ENCODE peak calls at places on chromosome 4, in four cellular contexts. One of them, this sample, is unnamed.

GRCh38 chr4:82798168-82799005 is at the start of gene SCD5:
- DNase-seq in K562: peak
- DNase-seq in HepG2: no peak
- DNase-seq in H1: no peak
- DNase-seq in this sample: no peak

GRCh38 chr4:110196871-110197420 is 1.5 kb downstream of the ELOVL6 start:
- DNase-seq in K562: peak
- DNase-seq in HepG2: no peak
- DNase-seq in H1: no peak
- DNase-seq in this sample: no peak

GRCh38 chr4:80006935-80007744 is 65.9 kb downstream of the ANTXR2 start:
- DNase-seq in K562: peak
- DNase-seq in HepG2: peak
- DNase-seq in H1: no peak
- DNase-seq in this sample: no peak

GRCh38 chr4:73129319-73129718 is 59.8 kb upstream of the COX18 start:
- DNase-seq in K562: no peak
- DNase-seq in HepG2: no peak
- DNase-seq in H1: no peak
- DNase-seq in this sample: no peak

GRCh38 chr4:41877020-41877796 is 58.0 kb upstream of the TMEM33 start:
- DNase-seq in K562: no peak
- DNase-seq in HepG2: no peak
- DNase-seq in H1: no peak
- DNase-seq in this sample: no peak

GRCh38 chr4:8473920-8474590 is 33.5 kb downstream of the TRMT44 start:
- DNase-seq in K562: no peak
- DNase-seq in HepG2: no peak
- DNase-seq in H1: no peak
- DNase-seq in this sample: no peak

GRCh38 chr4:158535130-158535614 is 13.5 kb downstream of the RXFP1 start:
- DNase-seq in K562: peak
- DNase-seq in HepG2: no peak
- DNase-seq in H1: no peak
- DNase-seq in this sample: no peak

GRCh38 chr4:179007758-179008157 is 1565.5 kb upstream of the AGA start:
- DNase-seq in K562: no peak
- DNase-seq in HepG2: no peak
- DNase-seq in H1: no peak
- DNase-seq in this sample: no peak

GRCh38 chr4:5995901-5996623 is 22.2 kb downstream of the C4orf50 start:
- DNase-seq in K562: no peak
- DNase-seq in HepG2: no peak
- DNase-seq in H1: no peak
- DNase-seq in this sample: no peak

GRCh38 chr4:6468376-6468775 is 4.0 kb downstream of the PPP2R2C start:
- DNase-seq in K562: no peak
- DNase-seq in HepG2: no peak
- DNase-seq in H1: no peak
- DNase-seq in this sample: no peak

GRCh38 chr4:71113294-71113693 is 119.8 kb downstream of the DCK start:
- DNase-seq in K562: peak
- DNase-seq in HepG2: no peak
- DNase-seq in H1: no peak
- DNase-seq in this sample: no peak

GRCh38 chr4:54230479-54231418 is 1.7 kb downstream of the PDGFRA start:
- DNase-seq in K562: no peak
- DNase-seq in HepG2: no peak
- DNase-seq in H1: no peak
- DNase-seq in this sample: no peak

GRCh38 chr4:54165438-54165837 is 63.7 kb upstream of the PDGFRA start:
- DNase-seq in K562: no peak
- DNase-seq in HepG2: peak
- DNase-seq in H1: no peak
- DNase-seq in this sample: no peak

GRCh38 chr4:89119166-89119565 is 7.8 kb downstream of the TIGD2 start:
- DNase-seq in K562: no peak
- DNase-seq in HepG2: no peak
- DNase-seq in H1: no peak
- DNase-seq in this sample: no peak

GRCh38 chr4:106409901-106410889 is 41.6 kb upstream of the GIMD1 start:
- DNase-seq in K562: no peak
- DNase-seq in HepG2: no peak
- DNase-seq in H1: no peak
- DNase-seq in this sample: no peak

GRCh38 chr4:147160908-147161513 is 215.3 kb upstream of the TTC29 start:
- DNase-seq in K562: peak
- DNase-seq in HepG2: peak
- DNase-seq in H1: no peak
- DNase-seq in this sample: no peak

GRCh38 chr4:107255596-107255995 is 219.5 kb upstream of the DKK2 start:
- DNase-seq in K562: no peak
- DNase-seq in HepG2: no peak
- DNase-seq in H1: no peak
- DNase-seq in this sample: no peak

GRCh38 chr4:62028758-62029157 is 828.6 kb downstream of the ADGRL3 start:
- DNase-seq in K562: no peak
- DNase-seq in HepG2: no peak
- DNase-seq in H1: no peak
- DNase-seq in this sample: no peak

GRCh38 chr4:153113061-153113837 is 91.0 kb upstream of the TRIM2 start:
- DNase-seq in K562: no peak
- DNase-seq in HepG2: no peak
- DNase-seq in H1: no peak
- DNase-seq in this sample: no peak

GRCh38 chr4:56260320-56260719 is 127.0 kb downstream of the AASDH start:
- DNase-seq in K562: no peak
- DNase-seq in HepG2: no peak
- DNase-seq in H1: no peak
- DNase-seq in this sample: no peak

GRCh38 chr4:56255820-56256219 is 131.5 kb downstream of the AASDH start:
- DNase-seq in K562: no peak
- DNase-seq in HepG2: no peak
- DNase-seq in H1: no peak
- DNase-seq in this sample: no peak

GRCh38 chr4:56259595-56259994 is 127.7 kb downstream of the AASDH start:
- DNase-seq in K562: no peak
- DNase-seq in HepG2: no peak
- DNase-seq in H1: no peak
- DNase-seq in this sample: no peak

GRCh38 chr4:56264861-56265260 is 122.4 kb downstream of the AASDH start:
- DNase-seq in K562: no peak
- DNase-seq in HepG2: no peak
- DNase-seq in H1: no peak
- DNase-seq in this sample: no peak

GRCh38 chr4:56261027-56261426 is 126.3 kb downstream of the AASDH start:
- DNase-seq in K562: no peak
- DNase-seq in HepG2: no peak
- DNase-seq in H1: no peak
- DNase-seq in this sample: peak
- TF ChIP-seq BRCA1 in K562: no peak
- TF ChIP-seq BRCA1 in HepG2: no peak
- TF ChIP-seq BRCA1 in H1: no peak
- TF ChIP-seq BRCA1 in this sample: no peak

DNA sequence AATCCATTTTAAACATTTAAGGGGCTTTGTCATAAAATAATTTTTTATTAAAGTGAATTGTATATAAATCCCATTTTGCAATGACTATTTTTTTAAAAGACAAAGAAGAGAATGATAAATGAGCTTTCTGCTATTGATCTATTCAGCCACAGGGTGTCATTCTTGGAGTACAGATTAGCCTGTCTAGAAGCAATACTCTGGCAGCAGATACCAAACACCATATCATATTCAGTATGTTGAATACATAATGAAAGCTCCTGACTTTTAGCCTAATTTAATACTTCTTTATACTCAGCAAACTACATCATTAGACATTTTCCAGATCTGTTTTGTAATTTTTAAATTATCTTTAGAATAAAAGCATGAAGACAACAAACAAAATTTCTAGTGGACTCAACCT is 496.3 kb downstream of the PDGFC start:
- DNase-seq in K562: no peak
- DNase-seq in HepG2: peak
- DNase-seq in H1: no peak
- DNase-seq in this sample: no peak
- TF ChIP-seq SP1 in K562: no peak
- TF ChIP-seq SP1 in HepG2: no peak
- TF ChIP-seq SP1 in H1: no peak
- TF ChIP-seq SP1 in this sample: no peak

DNA sequence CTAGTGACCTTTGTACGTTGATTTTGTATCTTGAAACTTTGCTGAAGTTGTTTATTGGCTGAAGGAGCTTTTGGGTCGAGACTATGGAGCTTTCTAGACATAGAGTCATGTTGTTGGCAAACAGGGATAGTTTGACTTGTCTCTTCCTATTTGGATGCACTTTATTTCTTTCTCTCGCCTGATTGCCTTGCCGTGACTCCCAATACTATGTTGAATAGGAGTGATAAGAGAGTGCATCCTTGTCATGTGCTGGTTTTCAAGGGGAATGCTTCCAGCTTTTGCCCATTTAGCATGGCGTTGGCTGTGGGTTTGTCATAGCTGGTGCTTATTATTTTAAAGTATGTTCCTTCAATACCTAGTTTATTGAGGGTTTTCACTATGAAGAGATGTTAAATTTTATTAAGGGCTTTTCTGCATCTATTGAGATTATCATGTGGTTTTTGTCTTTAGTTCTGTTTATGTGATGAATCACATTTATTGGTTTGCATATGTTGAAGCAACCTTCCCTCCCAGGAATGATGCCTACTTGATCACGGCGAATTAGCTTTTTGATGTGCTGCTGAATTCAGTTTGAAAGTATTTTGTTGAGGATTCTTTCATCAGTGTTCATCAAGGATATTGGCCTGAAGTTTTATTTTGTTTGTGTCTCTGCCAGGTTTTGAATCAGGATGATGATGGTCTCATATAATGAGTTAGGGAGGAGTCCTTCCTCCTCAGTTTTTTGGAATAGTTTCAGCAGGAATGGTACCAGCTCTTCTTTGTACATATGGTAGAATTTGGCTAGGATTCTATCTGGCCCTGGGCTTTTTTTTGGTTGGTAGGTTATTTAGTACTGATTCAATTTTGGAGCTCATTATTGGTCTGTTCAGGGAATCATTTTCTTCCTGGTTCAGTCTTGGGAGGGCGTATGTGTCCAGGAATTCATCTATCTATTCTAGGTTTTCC is 72.9 kb upstream of the BOD1L1 start:
- DNase-seq in K562: no peak
- DNase-seq in HepG2: no peak
- DNase-seq in H1: no peak
- DNase-seq in this sample: no peak
- TF ChIP-seq CREB1 in K562: no peak
- TF ChIP-seq CREB1 in HepG2: no peak
- TF ChIP-seq CREB1 in H1: no peak
- TF ChIP-seq CREB1 in this sample: no peak

GRCh38 chr4:16875487-16875886 is 23.0 kb downstream of the LDB2 start:
- DNase-seq in K562: no peak
- DNase-seq in HepG2: no peak
- DNase-seq in H1: no peak
- DNase-seq in this sample: no peak
- TF ChIP-seq BRCA1 in K562: no peak
- TF ChIP-seq BRCA1 in HepG2: no peak
- TF ChIP-seq BRCA1 in H1: no peak
- TF ChIP-seq BRCA1 in this sample: no peak

DNA sequence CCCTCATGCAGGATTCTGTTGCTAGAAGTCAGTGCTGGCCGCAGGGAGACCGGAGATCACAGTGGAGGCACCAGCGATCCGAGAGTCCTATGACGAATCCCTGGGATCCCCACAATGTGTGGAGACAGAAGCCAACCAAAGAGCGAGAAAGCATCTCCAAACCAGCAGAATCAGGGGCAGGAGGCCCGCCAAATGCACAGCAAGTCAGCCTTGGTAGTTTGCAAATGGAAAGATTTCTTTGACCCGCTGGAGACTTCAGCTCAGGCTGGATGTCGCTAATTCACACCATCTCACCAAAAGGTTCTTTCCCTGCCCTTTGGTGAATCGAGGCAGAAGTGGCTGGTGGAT is 505 bp upstream of the PKD2 start:
- DNase-seq in K562: no peak
- DNase-seq in HepG2: no peak
- DNase-seq in H1: no peak
- DNase-seq in this sample: no peak
- TF ChIP-seq SP1 in K562: no peak
- TF ChIP-seq SP1 in HepG2: no peak
- TF ChIP-seq SP1 in H1: no peak
- TF ChIP-seq SP1 in this sample: no peak

GRCh38 chr4:25941441-25941840 is 27.4 kb downstream of the SMIM20 start:
- DNase-seq in K562: no peak
- DNase-seq in HepG2: no peak
- DNase-seq in H1: no peak
- DNase-seq in this sample: no peak

GRCh38 chr4:25939330-25939729 is 25.3 kb downstream of the SMIM20 start:
- DNase-seq in K562: no peak
- DNase-seq in HepG2: no peak
- DNase-seq in H1: no peak
- DNase-seq in this sample: no peak

GRCh38 chr4:25936696-25937095 is 22.7 kb downstream of the SMIM20 start:
- DNase-seq in K562: peak
- DNase-seq in HepG2: no peak
- DNase-seq in H1: no peak
- DNase-seq in this sample: no peak

GRCh38 chr4:25937801-25938200 is 23.8 kb downstream of the SMIM20 start:
- DNase-seq in K562: no peak
- DNase-seq in HepG2: no peak
- DNase-seq in H1: no peak
- DNase-seq in this sample: no peak

GRCh38 chr4:25938251-25939186 is 24.5 kb downstream of the SMIM20 start:
- DNase-seq in K562: no peak
- DNase-seq in HepG2: no peak
- DNase-seq in H1: no peak
- DNase-seq in this sample: peak
- TF ChIP-seq CREB1 in K562: no peak
- TF ChIP-seq CREB1 in HepG2: no peak
- TF ChIP-seq CREB1 in H1: no peak
- TF ChIP-seq CREB1 in this sample: no peak

GRCh38 chr4:22091351-22091731 is 142.8 kb upstream of the KCNIP4 start:
- DNase-seq in K562: no peak
- DNase-seq in HepG2: no peak
- DNase-seq in H1: peak
- DNase-seq in this sample: no peak
- TF ChIP-seq BRCA1 in K562: no peak
- TF ChIP-seq BRCA1 in HepG2: no peak
- TF ChIP-seq BRCA1 in H1: no peak
- TF ChIP-seq BRCA1 in this sample: no peak

DNA sequence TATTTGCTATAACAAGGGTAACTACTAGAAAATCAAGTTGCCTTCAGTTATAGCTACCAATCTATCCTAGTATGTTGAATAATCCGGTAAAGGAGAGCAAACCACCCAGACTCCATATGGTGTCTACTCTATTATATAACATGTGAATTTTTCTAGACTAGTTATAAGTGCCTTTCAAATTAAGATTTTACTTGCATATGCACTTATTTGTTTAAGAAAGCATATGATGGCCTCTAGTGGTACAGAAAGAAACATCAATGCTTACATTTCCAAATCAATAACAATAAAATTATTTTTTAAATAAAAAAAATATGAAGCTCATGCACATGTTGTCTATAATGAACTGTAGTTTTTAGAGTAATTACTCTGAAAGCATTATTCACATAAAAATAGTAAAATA is 1516.4 kb upstream of the PABPC4L start:
- DNase-seq in K562: no peak
- DNase-seq in HepG2: no peak
- DNase-seq in H1: no peak
- DNase-seq in this sample: no peak
- TF ChIP-seq SP1 in K562: no peak
- TF ChIP-seq SP1 in HepG2: no peak
- TF ChIP-seq SP1 in H1: no peak
- TF ChIP-seq SP1 in this sample: no peak

GRCh38 chr4:78683352-78683751 is 92.8 kb upstream of the BMP2K start:
- DNase-seq in K562: no peak
- DNase-seq in HepG2: no peak
- DNase-seq in H1: no peak
- DNase-seq in this sample: no peak
- TF ChIP-seq CREB1 in K562: no peak
- TF ChIP-seq CREB1 in HepG2: no peak
- TF ChIP-seq CREB1 in H1: no peak
- TF ChIP-seq CREB1 in this sample: no peak

This sample was measured in GM12878.